ENCODE peak calls at places on chromosome 14, in four cellular contexts. One of them, this sample, is unnamed.

GRCh38 chr14:100884456-100884855 is 19.1 kb downstream of the RTL1 start:
- DNase-seq in heart right ventricle: no peak
- DNase-seq in stimulated activated CD4-positive, alpha-beta T cell treated with anti-CD3 and anti-CD28 coated beads, Interleukin-12 subunit alpha, Interleukin-12 subunit beta, amount 100 ng/mL, for 4 hours: no peak
- DNase-seq in H1: no peak
- DNase-seq in this sample: no peak

GRCh38 chr14:85529803-85530574 is at the start of gene FLRT2:
- DNase-seq in heart right ventricle: peak
- DNase-seq in stimulated activated CD4-positive, alpha-beta T cell treated with anti-CD3 and anti-CD28 coated beads, Interleukin-12 subunit alpha, Interleukin-12 subunit beta, amount 100 ng/mL, for 4 hours: no peak
- DNase-seq in H1: peak
- DNase-seq in this sample: no peak

GRCh38 chr14:64765740-64766302 is 61.6 kb downstream of the PLEKHG3 start:
- DNase-seq in stimulated activated CD4-positive, alpha-beta T cell treated with anti-CD3 and anti-CD28 coated beads, Interleukin-12 subunit alpha, Interleukin-12 subunit beta, amount 100 ng/mL, for 4 hours: no peak
- DNase-seq in H1: no peak
- DNase-seq in heart right ventricle: no peak
- DNase-seq in this sample: no peak

GRCh38 chr14:26255213-26255612 is 342.6 kb downstream of the NOVA1 start:
- DNase-seq in heart right ventricle: no peak
- DNase-seq in H1: no peak
- DNase-seq in stimulated activated CD4-positive, alpha-beta T cell treated with anti-CD3 and anti-CD28 coated beads, Interleukin-12 subunit alpha, Interleukin-12 subunit beta, amount 100 ng/mL, for 4 hours: no peak
- DNase-seq in this sample: no peak

GRCh38 chr14:30525833-30526232 is 33.1 kb upstream of the G2E3 start:
- DNase-seq in H1: no peak
- DNase-seq in heart right ventricle: no peak
- DNase-seq in stimulated activated CD4-positive, alpha-beta T cell treated with anti-CD3 and anti-CD28 coated beads, Interleukin-12 subunit alpha, Interleukin-12 subunit beta, amount 100 ng/mL, for 4 hours: no peak
- DNase-seq in this sample: no peak

GRCh38 chr14:70909788-70910614 is 2.7 kb downstream of the PCNX1 start:
- DNase-seq in stimulated activated CD4-positive, alpha-beta T cell treated with anti-CD3 and anti-CD28 coated beads, Interleukin-12 subunit alpha, Interleukin-12 subunit beta, amount 100 ng/mL, for 4 hours: no peak
- DNase-seq in H1: no peak
- DNase-seq in heart right ventricle: no peak
- DNase-seq in this sample: no peak

GRCh38 chr14:29926701-29927595 is 699 bp downstream of the PRKD1 start:
- DNase-seq in heart right ventricle: peak
- DNase-seq in stimulated activated CD4-positive, alpha-beta T cell treated with anti-CD3 and anti-CD28 coated beads, Interleukin-12 subunit alpha, Interleukin-12 subunit beta, amount 100 ng/mL, for 4 hours: no peak
- DNase-seq in H1: peak
- DNase-seq in this sample: no peak

GRCh38 chr14:54881761-54882401 is 20.7 kb downstream of the GCH1 start:
- DNase-seq in H1: no peak
- DNase-seq in stimulated activated CD4-positive, alpha-beta T cell treated with anti-CD3 and anti-CD28 coated beads, Interleukin-12 subunit alpha, Interleukin-12 subunit beta, amount 100 ng/mL, for 4 hours: no peak
- DNase-seq in heart right ventricle: no peak
- DNase-seq in this sample: no peak

GRCh38 chr14:96811985-96812667 is 14.9 kb downstream of the VRK1 start:
- DNase-seq in heart right ventricle: no peak
- DNase-seq in stimulated activated CD4-positive, alpha-beta T cell treated with anti-CD3 and anti-CD28 coated beads, Interleukin-12 subunit alpha, Interleukin-12 subunit beta, amount 100 ng/mL, for 4 hours: no peak
- DNase-seq in H1: no peak
- DNase-seq in this sample: no peak

GRCh38 chr14:72404998-72405397 is 472.8 kb downstream of the RGS6 start:
- DNase-seq in heart right ventricle: no peak
- DNase-seq in stimulated activated CD4-positive, alpha-beta T cell treated with anti-CD3 and anti-CD28 coated beads, Interleukin-12 subunit alpha, Interleukin-12 subunit beta, amount 100 ng/mL, for 4 hours: no peak
- DNase-seq in H1: no peak
- DNase-seq in this sample: no peak

GRCh38 chr14:99252940-99253868 is 18.8 kb downstream of the BCL11B start:
- DNase-seq in stimulated activated CD4-positive, alpha-beta T cell treated with anti-CD3 and anti-CD28 coated beads, Interleukin-12 subunit alpha, Interleukin-12 subunit beta, amount 100 ng/mL, for 4 hours: no peak
- DNase-seq in heart right ventricle: no peak
- DNase-seq in H1: no peak
- DNase-seq in this sample: no peak